ENCODE peak calls at places on chromosomes 5 and 9, in six cellular contexts. F is HCT116, B is HepG2, J is GM12878, O is H1, L is K562. V is an unnamed sample.

GRCh38 chr5:1477341-1477740 is 32.1 kb upstream of the SLC6A3 start:
- DNase-seq in J (no peak), O (no peak), B (no peak), F (no peak), L (no peak), V (no peak)

GRCh38 chr9:76269789-76270188 is 124.4 kb downstream of the RFK start:
- DNase-seq in J (no peak), L (no peak), F (no peak), B (no peak), O (no peak), V (no peak)

GRCh38 chr5:66415208-66415607 is 181.0 kb upstream of the MAST4 start:
- DNase-seq in O (no peak), L (no peak), J (no peak), F (no peak), B (no peak), V (no peak)

GRCh38 chr5:11890777-11891176 is 13.5 kb downstream of the CTNND2 start:
- DNase-seq in F (no peak), J (no peak), O (no peak), B (no peak), L (no peak), V (no peak)

GRCh38 chr5:61026004-61026403 is 81.0 kb downstream of the NDUFAF2 start:
- DNase-seq in F (no peak), J (no peak), B (no peak), L (no peak), O (no peak), V (no peak)

GRCh38 chr5:124537136-124537919 is 209.1 kb downstream of the ZNF608 start:
- DNase-seq in L (no peak), B (peak), O (no peak), J (no peak), F (no peak), V (no peak)

GRCh38 chr5:65923339-65923738 is 3.0 kb upstream of the ERBIN start:
- DNase-seq in F (peak), O (no peak), L (no peak), B (no peak), J (no peak), V (no peak)

GRCh38 chr5:177023247-177023703 is 779 bp downstream of the ZNF346 start:
- DNase-seq in L (peak), J (no peak), O (no peak), B (peak), F (no peak), V (no peak)

GRCh38 chr9:126498331-126498730 is 115.4 kb upstream of the LMX1B start:
- DNase-seq in B (no peak), O (no peak), L (no peak), F (no peak), J (no peak), V (no peak)

GRCh38 chr5:130323804-130324454 is 419.7 kb downstream of the CHSY3 start:
- DNase-seq in L (no peak), B (no peak), F (no peak), J (peak), O (no peak), V (no peak)

GRCh38 chr5:442335-443238 is at the start of gene EXOC3:
- DNase-seq in B (peak), J (no peak), F (peak), L (peak), O (no peak), V (peak)

GRCh38 chr5:149731617-149732400 is 1.7 kb downstream of the PPARGC1B start:
- DNase-seq in O (peak), B (no peak), J (peak), F (peak), L (peak), V (peak)

GRCh38 chr9:133471551-133472276 is 7.2 kb downstream of the SLC2A6 start:
- DNase-seq in O (no peak), L (no peak), J (no peak), B (no peak), F (no peak), V (no peak)

GRCh38 chr9:114869845-114870244 is 60.5 kb downstream of the TNFSF8 start:
- DNase-seq in L (no peak), F (no peak), B (peak), O (no peak), J (no peak), V (peak)

GRCh38 chr5:120586646-120587045 is 122.5 kb downstream of the PRR16 start:
- DNase-seq in B (no peak), O (no peak), J (no peak), F (no peak), L (no peak), V (no peak)

GRCh38 chr5:75138674-75139073 is 86.3 kb upstream of the GCNT4 start:
- DNase-seq in B (no peak), O (no peak), L (no peak), J (no peak), F (no peak), V (no peak)

GRCh38 chr9:131496844-131497425 is 5.8 kb upstream of the POMT1 start:
- DNase-seq in L (no peak), O (no peak), F (no peak), B (no peak), J (no peak), V (no peak)

GRCh38 chr5:38996123-38996522 is 78.1 kb downstream of the RICTOR start:
- DNase-seq in O (no peak), J (no peak), B (no peak), L (no peak), F (no peak), V (no peak)

GRCh38 chr5:43294226-43294625 is 19.0 kb downstream of the HMGCS1 start:
- DNase-seq in B (no peak), F (no peak), J (no peak), O (no peak), L (no peak), V (no peak)

GRCh38 chr5:149757956-149758355 is 27.8 kb downstream of the PPARGC1B start:
- DNase-seq in L (no peak), F (no peak), J (no peak), O (no peak), B (no peak), V (no peak)

GRCh38 chr5:180594311-180595045 is 3.2 kb upstream of the SCGB3A1 start:
- DNase-seq in J (no peak), B (no peak), F (no peak), L (peak), O (no peak), V (no peak)

GRCh38 chr5:39100851-39101396 is 26.7 kb upstream of the RICTOR start:
- DNase-seq in O (no peak), L (no peak), B (peak), J (no peak), F (no peak), V (no peak)

GRCh38 chr5:119996128-119996527 is 366.8 kb downstream of the FAM170A start:
- DNase-seq in O (no peak), B (no peak), L (no peak), J (no peak), F (no peak), V (no peak)

GRCh38 chr9:92406506-92406905 is 2.1 kb upstream of the OGN start:
- DNase-seq in B (no peak), L (no peak), J (peak), O (no peak), F (no peak), V (no peak)

GRCh38 chr5:111892949-111893348 is 136.0 kb upstream of the NREP start:
- DNase-seq in L (no peak), O (no peak), F (no peak), J (no peak), B (no peak), V (no peak)

GRCh38 chr5:5080790-5081189 is 59.3 kb upstream of the ADAMTS16 start:
- DNase-seq in J (no peak), F (no peak), B (no peak), L (no peak), O (no peak), V (no peak)

GRCh38 chr5:79448336-79448735 is 65.6 kb downstream of the HOMER1 start:
- DNase-seq in F (no peak), J (no peak), O (no peak), B (no peak), L (no peak), V (no peak)

GRCh38 chr5:78903936-78904335 is 81.2 kb downstream of the ARSB start:
- DNase-seq in B (no peak), O (no peak), J (no peak), F (no peak), L (no peak), V (no peak)

GRCh38 chr9:135716045-135716444 is 14.1 kb downstream of the KCNT1 start:
- DNase-seq in B (no peak), J (no peak), L (no peak), O (no peak), F (no peak), V (no peak)

GRCh38 chr5:31078931-31079330 is 114.6 kb upstream of the CDH6 start:
- DNase-seq in F (no peak), O (no peak), J (no peak), L (no peak), B (no peak), V (no peak)

GRCh38 chr5:35856186-35857003 is at the start of gene IL7R:
- DNase-seq in J (no peak), F (no peak), L (no peak), B (no peak), O (no peak), V (no peak)

GRCh38 chr9:12702160-12702758 is 9.1 kb downstream of the TYRP1 start:
- DNase-seq in F (peak), L (peak), O (peak), J (no peak), B (peak), V (peak)

GRCh38 chr9:108382267-108382666 is 473.5 kb downstream of the ACTL7B start:
- DNase-seq in L (no peak), O (no peak), F (no peak), J (no peak), B (no peak), V (no peak)

GRCh38 chr5:132010645-132011560 is 555 bp downstream of the ACSL6 start:
- DNase-seq in F (no peak), O (no peak), B (no peak), J (no peak), L (peak), V (no peak)

GRCh38 chr5:54528633-54529032 is 11.1 kb downstream of the SNX18 start:
- DNase-seq in L (no peak), F (no peak), O (no peak), J (no peak), B (no peak), V (no peak)

GRCh38 chr5:61202213-61202612 is 39.9 kb upstream of the SMIM15 start:
- DNase-seq in F (no peak), L (no peak), O (no peak), B (no peak), J (peak), V (no peak)

GRCh38 chr9:85416720-85417119 is 325.0 kb downstream of the AGTPBP1 start:
- DNase-seq in B (no peak), L (no peak), O (no peak), J (no peak), F (no peak), V (no peak)

GRCh38 chr9:69412741-69413150 is 87.7 kb downstream of the ENTREP1 start:
- DNase-seq in J (no peak), L (peak), B (peak), F (peak), O (peak), V (peak)
- TF ChIP-seq ZNF274 in J (no peak), L (no peak), B (no peak), F (no peak), O (no peak), V (no peak)

GRCh38 chr9:127876764-127877562 is 512 bp downstream of the AK1 start:
- DNase-seq in J (no peak), L (no peak), F (no peak), O (no peak), B (no peak), V (no peak)
- H3K9ac ChIP-seq in J (no peak), L (peak), F (peak), O (no peak), B (peak), V (peak)

DNA sequence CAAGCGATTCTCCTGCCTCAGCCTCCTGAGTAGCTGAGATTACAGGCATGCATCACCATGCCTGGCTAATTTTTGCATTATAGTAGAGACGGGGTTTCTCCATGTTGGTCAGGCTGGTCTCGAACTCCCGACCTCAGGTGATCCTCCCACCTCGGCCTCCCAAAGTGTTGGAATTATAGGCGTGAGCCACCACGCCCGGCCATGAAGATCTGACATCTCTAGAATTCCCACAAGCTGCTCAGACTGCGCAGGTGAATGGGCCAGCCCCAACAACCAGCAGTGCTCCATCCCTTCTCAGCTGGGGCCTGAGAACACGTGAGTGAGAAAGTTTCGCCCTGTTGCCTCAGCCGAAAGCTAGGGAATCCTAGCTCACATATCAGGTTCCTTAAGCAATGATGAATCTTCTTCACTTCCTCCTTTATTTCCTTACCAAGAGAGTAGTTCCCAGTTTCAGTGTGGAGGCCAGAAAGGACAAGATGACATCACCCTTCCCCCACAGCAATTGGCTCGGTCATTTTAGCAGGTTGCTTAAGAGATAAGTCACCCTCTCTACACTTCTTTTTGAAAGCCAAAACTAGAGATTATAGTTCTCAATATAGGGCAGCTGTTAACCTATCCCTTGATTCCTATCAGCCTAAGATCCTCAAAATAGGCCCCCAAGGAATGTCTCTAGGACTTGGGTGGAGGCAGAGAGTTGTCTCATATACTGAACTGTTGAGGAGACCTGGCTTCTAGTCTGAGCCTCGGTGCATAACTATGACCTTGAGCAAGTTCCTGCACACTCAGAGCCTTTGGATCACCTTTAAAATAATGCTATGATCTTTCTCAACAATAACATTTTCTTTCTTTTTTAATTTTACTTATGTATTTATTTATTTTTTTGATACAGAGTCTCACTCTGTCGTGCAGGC is 23.9 kb upstream of the PPP2CA start:
- DNase-seq in B (no peak), F (no peak), J (no peak), O (no peak), L (peak), V (no peak)
- TF ChIP-seq ZNF274 in B (no peak), F (no peak), J (no peak), O (no peak), L (no peak), V (no peak)

GRCh38 chr9:36127652-36128244 is 8.8 kb upstream of the GLIPR2 start:
- DNase-seq in L (no peak), B (no peak), J (no peak), F (no peak), O (no peak), V (no peak)
- H3K9ac ChIP-seq in L (no peak), B (no peak), J (no peak), F (no peak), O (no peak), V (no peak)

DNA sequence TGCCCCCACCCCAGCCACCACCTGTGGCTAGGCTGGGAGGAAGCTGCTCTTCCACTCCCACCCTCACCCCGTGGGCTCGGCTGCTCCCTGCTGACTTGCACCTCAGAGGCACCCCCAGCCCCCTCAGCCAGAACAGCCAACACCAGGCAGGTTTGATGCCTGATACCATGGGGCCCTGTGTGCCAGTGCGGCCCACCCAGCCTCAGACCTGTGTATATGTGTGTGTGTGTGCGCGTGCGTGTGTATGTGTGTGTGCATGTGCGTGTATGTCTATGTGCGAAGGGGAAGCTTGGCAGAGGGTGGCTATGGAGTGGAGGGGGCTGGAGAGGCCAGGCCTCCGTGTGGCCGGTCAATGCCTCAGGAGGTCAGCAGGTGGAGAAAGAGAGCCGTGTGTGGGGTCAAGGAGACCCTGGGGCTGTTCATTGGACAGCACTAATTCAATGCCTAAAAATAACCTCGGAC is 16.6 kb upstream of the DAB2IP start:
- DNase-seq in O (no peak), L (peak), B (peak), F (no peak), J (no peak), V (no peak)
- TF ChIP-seq ZNF274 in O (no peak), L (no peak), B (peak), F (no peak), J (no peak), V (no peak)

GRCh38 chr9:129558063-129558550 is 62.8 kb downstream of the C9orf50 start:
- DNase-seq in O (no peak), F (no peak), B (no peak), L (no peak), J (no peak), V (no peak)
- H3K9ac ChIP-seq in O (peak), F (peak), B (peak), L (no peak), J (no peak), V (peak)

GRCh38 chr9:75186767-75187380 is 98.6 kb downstream of the OSTF1 start:
- DNase-seq in F (no peak), L (peak), B (no peak), J (no peak), O (no peak), V (no peak)
- TF ChIP-seq ZNF274 in F (no peak), L (no peak), B (no peak), J (no peak), O (no peak), V (no peak)

V was measured in NT2/D1.